ENCODE peak calls at places on chromosomes 1 and 21, in eight cellular contexts. One of them, this sample, is unnamed.

GRCh38 chr1:186623547-186623946 is 56.7 kb downstream of the PTGS2 start:
- DNase-seq in SK-N-SH: no peak
- DNase-seq in PC-9: no peak
- DNase-seq in astrocyte of the cerebellum: no peak
- DNase-seq in CD4-positive, CD25-positive, alpha-beta regulatory T cell: no peak
- DNase-seq in upper lobe of right lung: no peak
- DNase-seq in body of pancreas: peak
- DNase-seq in fibroblast of villous mesenchyme: no peak
- DNase-seq in this sample: no peak

GRCh38 chr1:231828182-231828920 is 201.8 kb downstream of the DISC1 start:
- DNase-seq in SK-N-SH: no peak
- DNase-seq in PC-9: peak
- DNase-seq in astrocyte of the cerebellum: peak
- DNase-seq in CD4-positive, CD25-positive, alpha-beta regulatory T cell: no peak
- DNase-seq in upper lobe of right lung: no peak
- DNase-seq in body of pancreas: peak
- DNase-seq in fibroblast of villous mesenchyme: peak
- DNase-seq in this sample: no peak

GRCh38 chr21:46603228-46603627 is 1.7 kb downstream of the S100B start:
- DNase-seq in SK-N-SH: no peak
- DNase-seq in PC-9: peak
- DNase-seq in astrocyte of the cerebellum: no peak
- DNase-seq in CD4-positive, CD25-positive, alpha-beta regulatory T cell: no peak
- DNase-seq in upper lobe of right lung: no peak
- DNase-seq in body of pancreas: no peak
- DNase-seq in fibroblast of villous mesenchyme: no peak
- DNase-seq in this sample: no peak

GRCh38 chr1:41045740-41046139 is 24.2 kb upstream of the SLFNL1 start:
- DNase-seq in SK-N-SH: no peak
- DNase-seq in PC-9: peak
- DNase-seq in astrocyte of the cerebellum: peak
- DNase-seq in CD4-positive, CD25-positive, alpha-beta regulatory T cell: no peak
- DNase-seq in upper lobe of right lung: no peak
- DNase-seq in body of pancreas: peak
- DNase-seq in fibroblast of villous mesenchyme: peak
- DNase-seq in this sample: no peak

GRCh38 chr1:160739098-160739511 is at the start of gene SLAMF7:
- DNase-seq in SK-N-SH: no peak
- DNase-seq in PC-9: peak
- DNase-seq in astrocyte of the cerebellum: no peak
- DNase-seq in CD4-positive, CD25-positive, alpha-beta regulatory T cell: peak
- DNase-seq in upper lobe of right lung: no peak
- DNase-seq in body of pancreas: peak
- DNase-seq in fibroblast of villous mesenchyme: no peak
- DNase-seq in this sample: no peak

GRCh38 chr1:224168859-224169380 is 14.1 kb upstream of the DEGS1 start:
- DNase-seq in SK-N-SH: no peak
- DNase-seq in PC-9: peak
- DNase-seq in astrocyte of the cerebellum: peak
- DNase-seq in CD4-positive, CD25-positive, alpha-beta regulatory T cell: peak
- DNase-seq in upper lobe of right lung: no peak
- DNase-seq in body of pancreas: peak
- DNase-seq in fibroblast of villous mesenchyme: peak
- DNase-seq in this sample: no peak

GRCh38 chr1:37793773-37794371 is at the start of gene MANEAL:
- DNase-seq in SK-N-SH: peak
- DNase-seq in PC-9: peak
- DNase-seq in astrocyte of the cerebellum: no peak
- DNase-seq in CD4-positive, CD25-positive, alpha-beta regulatory T cell: peak
- DNase-seq in upper lobe of right lung: peak
- DNase-seq in body of pancreas: peak
- DNase-seq in fibroblast of villous mesenchyme: peak
- DNase-seq in this sample: peak

GRCh38 chr1:246679211-246680177 is 44.7 kb upstream of the SCCPDH start:
- DNase-seq in SK-N-SH: peak
- DNase-seq in PC-9: no peak
- DNase-seq in astrocyte of the cerebellum: no peak
- DNase-seq in CD4-positive, CD25-positive, alpha-beta regulatory T cell: no peak
- DNase-seq in upper lobe of right lung: no peak
- DNase-seq in body of pancreas: no peak
- DNase-seq in fibroblast of villous mesenchyme: peak
- DNase-seq in this sample: peak

GRCh38 chr1:47415728-47416318 is at the start of gene FOXE3:
- DNase-seq in SK-N-SH: peak
- DNase-seq in PC-9: no peak
- DNase-seq in astrocyte of the cerebellum: no peak
- DNase-seq in CD4-positive, CD25-positive, alpha-beta regulatory T cell: no peak
- DNase-seq in upper lobe of right lung: no peak
- DNase-seq in body of pancreas: no peak
- DNase-seq in fibroblast of villous mesenchyme: no peak
- DNase-seq in this sample: no peak
- H3K4me3 ChIP-seq in SK-N-SH: no peak
- H3K4me3 ChIP-seq in PC-9: no peak
- H3K4me3 ChIP-seq in astrocyte of the cerebellum: peak
- H3K4me3 ChIP-seq in CD4-positive, CD25-positive, alpha-beta regulatory T cell: no peak
- H3K4me3 ChIP-seq in upper lobe of right lung: no peak
- H3K4me3 ChIP-seq in body of pancreas: no peak
- H3K4me3 ChIP-seq in fibroblast of villous mesenchyme: peak
- H3K4me3 ChIP-seq in this sample: no peak

GRCh38 chr1:156117414-156118174 is 3.1 kb downstream of the LMNA start:
- DNase-seq in SK-N-SH: no peak
- DNase-seq in PC-9: no peak
- DNase-seq in astrocyte of the cerebellum: no peak
- DNase-seq in CD4-positive, CD25-positive, alpha-beta regulatory T cell: no peak
- DNase-seq in upper lobe of right lung: no peak
- DNase-seq in body of pancreas: no peak
- DNase-seq in fibroblast of villous mesenchyme: peak
- DNase-seq in this sample: no peak
- H3K4me3 ChIP-seq in SK-N-SH: peak
- H3K4me3 ChIP-seq in PC-9: peak
- H3K4me3 ChIP-seq in astrocyte of the cerebellum: peak
- H3K4me3 ChIP-seq in CD4-positive, CD25-positive, alpha-beta regulatory T cell: peak
- H3K4me3 ChIP-seq in upper lobe of right lung: peak
- H3K4me3 ChIP-seq in body of pancreas: no peak
- H3K4me3 ChIP-seq in fibroblast of villous mesenchyme: peak
- H3K4me3 ChIP-seq in this sample: peak

GRCh38 chr1:1080122-1080753 is 6.1 kb upstream of the RNF223 start:
- DNase-seq in SK-N-SH: peak
- DNase-seq in PC-9: peak
- DNase-seq in astrocyte of the cerebellum: no peak
- DNase-seq in CD4-positive, CD25-positive, alpha-beta regulatory T cell: no peak
- DNase-seq in upper lobe of right lung: peak
- DNase-seq in body of pancreas: peak
- DNase-seq in fibroblast of villous mesenchyme: peak
- DNase-seq in this sample: peak
- H3K4me3 ChIP-seq in SK-N-SH: peak
- H3K4me3 ChIP-seq in PC-9: peak
- H3K4me3 ChIP-seq in astrocyte of the cerebellum: peak
- H3K4me3 ChIP-seq in CD4-positive, CD25-positive, alpha-beta regulatory T cell: no peak
- H3K4me3 ChIP-seq in upper lobe of right lung: peak
- H3K4me3 ChIP-seq in body of pancreas: no peak
- H3K4me3 ChIP-seq in fibroblast of villous mesenchyme: peak
- H3K4me3 ChIP-seq in this sample: peak

DNA sequence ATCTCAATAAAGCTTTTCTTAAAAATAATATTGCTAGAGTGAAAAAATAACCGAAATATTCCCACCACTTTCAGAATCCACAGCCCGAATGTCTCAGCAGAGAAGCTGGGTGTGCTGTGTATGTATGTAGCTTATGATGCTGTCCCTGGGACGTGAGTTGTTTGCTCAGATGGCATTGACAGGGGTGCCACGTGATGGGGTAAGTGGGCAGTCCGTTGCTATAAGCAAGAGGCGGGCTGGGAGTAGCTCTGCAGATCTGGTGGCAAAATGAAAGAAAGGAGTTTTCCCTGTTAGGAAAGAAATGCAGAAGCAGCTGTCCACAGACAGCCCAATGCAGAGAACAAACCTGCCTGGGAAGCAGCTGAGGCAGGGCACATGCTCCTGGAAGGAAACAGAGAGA is 3.8 kb upstream of the FAM20B start:
- DNase-seq in SK-N-SH: peak
- DNase-seq in PC-9: no peak
- DNase-seq in astrocyte of the cerebellum: no peak
- DNase-seq in CD4-positive, CD25-positive, alpha-beta regulatory T cell: no peak
- DNase-seq in upper lobe of right lung: no peak
- DNase-seq in body of pancreas: no peak
- DNase-seq in fibroblast of villous mesenchyme: peak
- DNase-seq in this sample: peak
- H3K4me3 ChIP-seq in SK-N-SH: no peak
- H3K4me3 ChIP-seq in PC-9: no peak
- H3K4me3 ChIP-seq in astrocyte of the cerebellum: no peak
- H3K4me3 ChIP-seq in CD4-positive, CD25-positive, alpha-beta regulatory T cell: no peak
- H3K4me3 ChIP-seq in upper lobe of right lung: no peak
- H3K4me3 ChIP-seq in body of pancreas: no peak
- H3K4me3 ChIP-seq in fibroblast of villous mesenchyme: no peak
- H3K4me3 ChIP-seq in this sample: no peak

This sample was measured in BE2C.